ENCODE peak calls at places on chromosomes 11 and 22, in six cellular contexts. M is GM23338, D is neural progenitor cell, B is PC-3, W is MM.1S, V is OCI-LY7. Y is an unnamed sample.

GRCh38 chr22:19713650-19714319 is 518 bp upstream of the SEPTIN5 start:
- DNase-seq in M (peak; percentile 60), D (peak; percentile 73), B (no peak), W (no peak), V (no peak), Y (peak; percentile 38)

GRCh38 chr22:29820941-29821789 is 16.9 kb downstream of the ASCC2 start:
- DNase-seq in M (no peak), D (no peak), B (peak; percentile 94), W (no peak), V (no peak), Y (peak; percentile 92)

GRCh38 chr11:61718613-61719302 is 33.7 kb upstream of the MYRF start:
- DNase-seq in M (peak; percentile 85), D (peak; percentile 85), B (no peak), W (no peak), V (no peak), Y (peak; percentile 65)

GRCh38 chr11:4066960-4067359 is 27.6 kb upstream of the RRM1 start:
- DNase-seq in M (no peak), D (no peak), B (no peak), W (no peak), V (no peak), Y (no peak)

GRCh38 chr11:1198766-1199688 is 23.8 kb upstream of the MUC5B start:
- DNase-seq in M (no peak), D (no peak), B (no peak), W (no peak), V (no peak), Y (no peak)

GRCh38 chr22:24981066-24981465 is 28.6 kb downstream of the KIAA1671 start:
- DNase-seq in M (no peak), D (no peak), B (no peak), W (no peak), V (no peak), Y (no peak)

GRCh38 chr22:28909375-28909774 is 26.0 kb downstream of the ZNRF3 start:
- DNase-seq in M (no peak), D (no peak), B (no peak), W (no peak), V (no peak), Y (no peak)

GRCh38 chr11:117878314-117878938 is 2.0 kb upstream of the FXYD6 start:
- DNase-seq in M (no peak), D (no peak), B (no peak), W (no peak), V (no peak), Y (no peak)

DNA sequence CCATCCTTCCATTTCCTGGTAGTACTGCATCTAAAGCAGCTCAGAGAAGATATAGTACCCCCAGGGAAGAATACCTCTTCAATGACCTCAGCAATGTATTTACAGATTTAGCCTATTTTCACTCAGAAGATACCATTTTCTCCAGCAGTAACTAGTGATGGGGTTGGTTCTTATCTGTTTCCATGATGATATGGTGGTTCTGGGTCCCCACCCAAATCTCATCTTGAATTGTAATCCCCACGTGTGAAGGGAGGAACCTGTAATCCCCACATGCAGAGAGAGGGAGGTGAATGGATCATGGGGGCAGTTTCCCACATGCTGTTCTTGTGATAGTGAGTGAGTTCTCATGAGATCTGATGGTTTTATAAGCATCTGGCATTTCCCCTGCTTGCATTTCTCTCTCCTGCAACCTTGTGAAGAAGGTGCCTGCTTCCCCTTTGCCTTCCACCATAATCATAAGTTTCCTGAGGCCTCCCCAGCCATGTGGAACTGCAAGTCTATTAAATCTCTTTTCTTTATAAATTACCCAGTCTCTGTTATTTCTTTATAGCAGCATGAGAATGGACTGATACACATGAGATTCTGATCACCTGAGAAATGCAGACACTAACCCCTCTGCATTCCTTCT is 139.2 kb downstream of the CCDC81 start:
- DNase-seq in M (no peak), D (no peak), B (no peak), W (no peak), V (no peak), Y (no peak)
- TF ChIP-seq EZH2phosphoT487 in M (no peak), D (no peak), B (no peak), W (no peak), V (no peak), Y (no peak)

DNA sequence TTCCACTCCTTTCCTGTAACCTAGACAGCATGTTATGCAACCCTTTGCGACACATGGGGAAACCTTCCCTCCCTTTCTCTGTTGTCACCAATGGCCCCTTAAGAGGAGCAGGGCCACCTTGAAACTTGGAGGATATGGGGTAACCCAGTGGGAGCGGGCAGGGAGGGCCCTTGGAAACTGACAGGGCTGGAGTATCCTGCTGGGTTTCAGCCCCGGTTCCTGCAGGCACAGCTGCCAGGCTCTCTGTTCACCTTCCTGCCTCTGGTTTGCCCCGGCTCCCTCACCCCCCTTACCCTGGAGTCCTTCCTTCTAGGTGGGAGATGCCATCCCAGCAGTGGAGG is 1.5 kb downstream of the PRDX5 start:
- DNase-seq in M (no peak), D (no peak), B (no peak), W (no peak), V (no peak), Y (peak; percentile 18)
- H3K4me3 ChIP-seq in M (peak overlapping the region; percentile 82), D (peak overlapping the region; percentile 82), B (peak overlapping the region; percentile 83), W (no peak overlapping the region), V (peak overlapping the region; percentile 83), Y (no peak overlapping the region)

DNA sequence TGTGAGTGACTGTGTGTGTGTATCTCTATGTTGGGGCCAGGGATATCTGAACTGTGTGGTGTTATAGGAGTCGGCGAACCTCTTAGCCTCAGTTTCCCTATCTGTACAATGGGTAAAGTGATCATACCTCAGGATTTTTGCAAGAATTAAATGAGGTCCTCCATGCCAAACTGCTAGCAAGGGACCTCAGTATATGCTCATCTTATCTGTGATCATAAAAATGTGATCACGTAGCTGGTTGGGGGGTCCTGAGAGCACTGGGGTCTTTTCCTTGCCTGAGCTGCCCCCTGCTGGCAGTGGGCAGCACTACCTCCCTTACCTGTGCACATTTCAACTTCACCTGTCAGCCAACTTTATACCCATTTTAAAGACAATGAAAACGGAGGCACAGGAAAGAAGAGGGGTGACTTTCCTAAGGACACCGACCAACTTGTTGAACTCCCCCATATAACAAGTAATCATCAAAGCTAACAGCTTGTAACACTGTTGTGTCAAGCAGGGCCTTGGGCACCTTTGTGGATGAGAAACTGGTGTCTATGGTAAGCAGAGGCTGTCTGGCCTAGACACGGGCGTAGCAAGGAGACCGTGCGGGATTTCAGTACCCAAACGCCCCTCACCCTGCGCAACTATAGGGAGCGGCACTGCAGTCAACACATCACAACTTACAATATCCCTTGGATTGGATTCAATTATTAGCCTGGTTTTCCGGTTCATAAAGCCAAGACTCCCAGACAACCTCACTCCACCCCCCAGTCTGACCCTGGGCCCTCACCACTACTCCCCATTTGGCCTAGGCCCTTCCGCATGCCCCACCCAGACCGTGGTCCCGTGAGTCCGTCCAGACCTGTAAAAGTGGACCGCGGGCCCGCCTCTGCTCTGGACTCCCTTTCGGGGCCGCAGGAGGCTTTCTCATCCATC is 1.2 kb upstream of the DPP3 start:
- DNase-seq in M (peak; percentile 71), D (peak; percentile 60), B (peak; percentile 62), W (peak; percentile 31), V (peak; percentile 71), Y (peak; percentile 55)
- TF ChIP-seq EZH2phosphoT487 in M (no peak), D (no peak), B (no peak), W (no peak), V (no peak), Y (no peak)

DNA sequence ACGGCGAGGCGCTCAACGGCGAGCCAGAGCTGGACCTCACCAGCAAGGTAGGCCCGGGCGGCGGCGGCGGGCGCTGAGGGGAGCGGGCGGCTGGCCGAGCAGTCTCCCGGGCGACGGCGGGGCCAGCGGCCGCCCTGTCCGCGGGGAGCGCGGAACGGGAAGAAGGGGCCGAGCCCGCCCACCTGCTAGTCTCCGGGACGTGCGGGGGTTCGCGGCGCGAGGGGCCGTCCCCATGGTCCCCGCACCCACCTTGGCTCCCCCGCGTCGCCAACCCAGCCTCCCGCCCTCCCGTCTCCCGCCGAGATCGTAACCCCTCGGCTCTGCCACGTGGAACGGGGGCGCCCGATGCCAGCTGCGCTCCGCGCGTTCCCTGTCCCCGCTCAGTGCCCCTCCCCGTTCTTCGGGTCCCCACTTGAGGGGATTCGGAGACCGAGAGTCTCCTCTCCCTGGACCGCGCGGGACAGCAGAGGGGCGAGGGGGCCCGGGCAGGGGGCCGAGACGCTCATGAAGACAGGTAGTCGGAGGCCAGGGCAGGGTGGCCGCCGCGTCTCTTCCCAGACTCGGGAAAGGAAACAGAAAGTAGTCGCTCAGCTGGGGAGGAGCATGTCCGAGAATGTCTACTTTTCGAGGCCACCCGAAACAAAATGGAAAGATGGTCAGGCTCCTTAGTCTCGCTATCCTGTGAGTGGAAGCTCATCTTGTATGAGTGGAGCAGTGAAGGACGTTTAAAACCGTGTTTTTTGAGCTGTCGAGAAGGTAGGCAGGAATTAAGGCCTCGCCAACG is 549 bp downstream of the GTPBP1 start:
- DNase-seq in M (peak; percentile 38), D (peak; percentile 64), B (no peak), W (peak; percentile 52), V (peak; percentile 20), Y (peak; percentile 62)
- H3K4me3 ChIP-seq in M (peak overlapping the region; percentile 83), D (peak overlapping the region; percentile 88), B (peak overlapping the region; percentile 95), W (peak overlapping the region; percentile 80), V (peak overlapping the region; percentile 97), Y (peak overlapping the region; percentile 23)

GRCh38 chr11:47302853-47303252 is 32.9 kb downstream of the MADD start:
- DNase-seq in M (no peak), D (no peak), B (no peak), W (no peak), V (no peak), Y (no peak)

GRCh38 chr11:47308050-47308823 is 38.3 kb downstream of the MADD start:
- DNase-seq in M (no peak), D (peak; percentile 76), B (no peak), W (no peak), V (no peak), Y (no peak)

GRCh38 chr11:47306484-47306844 is 36.5 kb downstream of the MADD start:
- DNase-seq in M (no peak), D (no peak), B (no peak), W (no peak), V (no peak), Y (no peak)

DNA sequence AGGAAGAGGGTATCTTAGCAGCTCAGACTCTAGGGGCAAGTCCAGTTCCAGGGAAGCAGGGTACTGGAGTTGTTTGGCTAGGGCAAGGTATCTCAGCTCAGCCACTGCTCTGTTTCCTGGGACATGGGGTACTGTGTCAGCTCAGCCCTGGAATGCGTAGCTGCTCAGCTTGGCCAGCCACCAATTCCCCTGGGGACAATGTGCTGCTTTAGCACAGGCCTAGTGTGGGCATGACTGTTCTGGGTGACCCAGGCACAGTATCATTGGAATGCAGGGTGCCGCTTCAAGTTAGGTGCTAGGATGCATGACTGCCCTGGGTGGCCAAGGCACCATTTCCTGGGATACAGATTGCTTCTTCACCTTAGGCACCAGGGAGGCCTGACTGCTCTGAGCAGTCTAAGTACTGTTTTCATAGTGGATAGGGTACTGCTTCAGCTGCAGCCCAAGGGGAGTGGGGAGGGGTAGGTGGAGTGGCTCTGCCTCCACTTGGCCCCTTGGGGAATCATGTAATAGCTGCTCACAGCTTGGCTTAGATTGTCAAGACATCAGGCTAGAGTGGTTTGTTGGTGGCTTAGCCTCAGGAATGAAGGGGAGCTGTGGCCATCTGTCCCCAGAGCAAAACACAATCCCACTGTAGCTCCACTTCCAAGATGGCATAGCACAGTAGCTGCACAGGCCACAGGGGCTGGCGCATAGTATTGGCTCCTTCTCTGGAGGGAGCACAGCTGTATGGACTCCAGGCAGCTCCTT is 36.0 kb downstream of the MADD start:
- DNase-seq in M (no peak), D (no peak), B (no peak), W (no peak), V (no peak), Y (no peak)
- TF ChIP-seq EZH2phosphoT487 in M (no peak), D (no peak), B (no peak), W (no peak), V (no peak), Y (no peak)